ENCODE peak calls at places on chromosomes 11 and 22, in four cellular contexts. One of them, this sample, is unnamed.

GRCh38 chr22:42174062-42174461 is 43.5 kb upstream of the CYP2D6 start:
- DNase-seq in skeletal muscle cell: peak
- DNase-seq in NCI-H2171 treated with DMSO at 0.1 percent for 48 hours: no peak
- DNase-seq in A172: no peak
- DNase-seq in this sample: no peak

GRCh38 chr11:69542314-69543168 is 61.1 kb downstream of the LINC01488 start:
- DNase-seq in skeletal muscle cell: no peak
- DNase-seq in NCI-H2171 treated with DMSO at 0.1 percent for 48 hours: no peak
- DNase-seq in A172: no peak
- DNase-seq in this sample: no peak

GRCh38 chr22:31346733-31347250 is 646 bp upstream of the PATZ1 start:
- DNase-seq in skeletal muscle cell: no peak
- DNase-seq in NCI-H2171 treated with DMSO at 0.1 percent for 48 hours: peak
- DNase-seq in A172: no peak
- DNase-seq in this sample: no peak

GRCh38 chr11:102577723-102578122 is 47.2 kb upstream of the MMP7 start:
- DNase-seq in skeletal muscle cell: no peak
- DNase-seq in NCI-H2171 treated with DMSO at 0.1 percent for 48 hours: no peak
- DNase-seq in A172: no peak
- DNase-seq in this sample: no peak

GRCh38 chr22:41998361-41999261 is at the start of gene WBP2NL:
- DNase-seq in skeletal muscle cell: peak
- DNase-seq in NCI-H2171 treated with DMSO at 0.1 percent for 48 hours: peak
- DNase-seq in A172: no peak
- DNase-seq in this sample: peak

GRCh38 chr22:47165338-47165931 is 403.0 kb downstream of the TBC1D22A start:
- DNase-seq in skeletal muscle cell: no peak
- DNase-seq in NCI-H2171 treated with DMSO at 0.1 percent for 48 hours: no peak
- DNase-seq in A172: no peak
- DNase-seq in this sample: no peak

GRCh38 chr22:17770180-17771077 is 3.8 kb downstream of the BID start:
- DNase-seq in skeletal muscle cell: no peak
- DNase-seq in NCI-H2171 treated with DMSO at 0.1 percent for 48 hours: no peak
- DNase-seq in A172: no peak
- DNase-seq in this sample: no peak

GRCh38 chr11:5362017-5362625 is 10.8 kb downstream of the OR51B6 start:
- DNase-seq in skeletal muscle cell: no peak
- DNase-seq in NCI-H2171 treated with DMSO at 0.1 percent for 48 hours: no peak
- DNase-seq in A172: peak
- DNase-seq in this sample: no peak

GRCh38 chr11:5042091-5042490 is 4.2 kb upstream of the OR52J3 start:
- DNase-seq in skeletal muscle cell: no peak
- DNase-seq in NCI-H2171 treated with DMSO at 0.1 percent for 48 hours: no peak
- DNase-seq in A172: no peak
- DNase-seq in this sample: no peak

GRCh38 chr11:71913716-71914115 is 14.7 kb downstream of the XNDC1N start:
- DNase-seq in skeletal muscle cell: no peak
- DNase-seq in NCI-H2171 treated with DMSO at 0.1 percent for 48 hours: no peak
- DNase-seq in A172: no peak
- DNase-seq in this sample: no peak

GRCh38 chr11:86917577-86917976 is 37.6 kb downstream of the FZD4 start:
- DNase-seq in skeletal muscle cell: no peak
- DNase-seq in NCI-H2171 treated with DMSO at 0.1 percent for 48 hours: no peak
- DNase-seq in A172: no peak
- DNase-seq in this sample: no peak

This sample was measured in NCI-H69.